ENCODE peak calls at places on chromosomes 7 and 10, in five cellular contexts. B is H9; D is endothelial cell; V is fibroblast of the aortic adventitia; Y is CD8-positive, alpha-beta T cell. X is an unnamed sample.

GRCh38 chr7:151131622-151132293 is 35.7 kb downstream of the GBX1 start:
- DNase-seq in B (no peak), D (no peak), V (no peak), Y (no peak), X (no peak)

GRCh38 chr10:127977368-127978009 is 70.6 kb downstream of the PTPRE start:
- DNase-seq in B (peak), D (peak), V (peak), Y (no peak), X (no peak)

GRCh38 chr10:68348265-68348741 is 15.6 kb upstream of the PBLD start:
- DNase-seq in B (peak), D (peak), V (peak), Y (peak), X (no peak)

GRCh38 chr7:99379043-99379577 is 4.6 kb downstream of the ARPC1B start:
- DNase-seq in B (no peak), D (no peak), V (peak), Y (peak), X (no peak)

GRCh38 chr10:94088926-94089381 is 95.2 kb downstream of the PLCE1 start:
- DNase-seq in B (no peak), D (no peak), V (peak), Y (no peak), X (no peak)

GRCh38 chr7:79406371-79406770 is 47.1 kb downstream of the MAGI2 start:
- DNase-seq in B (no peak), D (no peak), V (no peak), Y (no peak), X (no peak)

GRCh38 chr10:31921031-31921430 is 7.6 kb downstream of the ARHGAP12 start:
- DNase-seq in B (no peak), D (no peak), V (no peak), Y (no peak), X (no peak)

GRCh38 chr7:44984478-44984758 is 5.6 kb upstream of the MYO1G start:
- DNase-seq in B (no peak), D (no peak), V (no peak), Y (no peak), X (no peak)

GRCh38 chr10:61897671-61898434 is 3.6 kb upstream of the ARID5B start:
- DNase-seq in B (peak), D (peak), V (peak), Y (peak), X (no peak)

GRCh38 chr10:114346176-114347031 is 57.9 kb downstream of the AFAP1L2 start:
- DNase-seq in B (no peak), D (no peak), V (no peak), Y (no peak), X (no peak)

GRCh38 chr10:47357131-47357582 is 9.0 kb downstream of the RBP3 start:
- DNase-seq in B (no peak), D (no peak), V (no peak), Y (no peak), X (no peak)

DNA sequence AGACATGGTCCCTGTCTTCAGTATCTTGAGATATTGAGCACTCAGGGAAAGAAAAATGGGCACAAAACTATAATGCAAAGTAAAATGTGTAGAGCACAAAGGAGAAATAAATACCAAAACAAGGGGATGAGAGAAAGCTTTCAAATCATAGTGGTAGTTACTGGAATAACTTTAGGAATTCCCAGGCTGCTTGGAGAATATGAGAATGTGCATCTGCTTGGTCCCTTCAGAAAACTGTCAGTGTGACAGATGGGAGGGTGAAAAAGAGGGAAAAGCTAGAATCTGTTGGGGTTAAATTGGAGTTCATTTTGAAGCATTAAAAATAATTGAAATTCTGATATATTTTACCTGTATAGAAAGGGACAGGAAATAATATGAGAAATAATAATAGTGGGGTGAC is 15.3 kb downstream of the ST7 start:
- DNase-seq in B (no peak), D (no peak), V (no peak), Y (no peak), X (no peak)
- TF ChIP-seq CTCF in B (no peak), D (no peak), V (no peak), Y (no peak), X (no peak)

GRCh38 chr7:114925443-114925842 is 3.5 kb downstream of the MDFIC start:
- DNase-seq in B (no peak), D (no peak), V (peak), Y (no peak), X (no peak)
- TF ChIP-seq CTCF in B (no peak), D (no peak), V (no peak), Y (no peak), X (no peak)

GRCh38 chr10:34522542-34522941 is 292.6 kb downstream of the PARD3 start:
- DNase-seq in B (no peak), D (no peak), V (peak), Y (no peak), X (no peak)
- TF ChIP-seq CTCF in B (peak), D (no peak), V (peak), Y (no peak), X (peak)

DNA sequence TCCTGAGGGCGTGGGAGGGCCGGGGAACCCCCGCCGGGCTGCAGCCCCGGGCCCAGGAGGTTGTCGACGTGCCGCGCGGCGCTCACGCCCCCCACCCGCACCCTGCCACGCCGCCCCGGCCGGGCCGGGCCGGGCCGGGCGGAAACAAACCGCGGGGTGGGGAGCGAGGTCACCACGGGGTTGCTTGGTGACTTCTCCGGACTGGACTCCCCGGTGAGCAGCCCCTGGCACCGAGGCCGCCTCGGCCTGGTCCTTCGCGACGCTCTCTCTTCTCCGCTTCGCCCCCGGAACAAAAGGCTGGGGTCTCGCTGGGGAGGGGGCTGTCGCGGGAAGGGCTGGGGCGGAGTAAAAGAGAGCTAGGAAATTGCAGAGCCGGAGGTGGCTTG is 478 bp downstream of the WIPF3 start:
- DNase-seq in B (peak), D (no peak), V (no peak), Y (no peak), X (no peak)
- TF ChIP-seq CTCF in B (no peak), D (no peak), V (no peak), Y (no peak), X (no peak)

GRCh38 chr10:59724098-59724938 is 14.7 kb upstream of the SLC16A9 start:
- DNase-seq in B (no peak), D (no peak), V (no peak), Y (no peak), X (no peak)

GRCh38 chr10:59718246-59718645 is 8.6 kb upstream of the SLC16A9 start:
- DNase-seq in B (no peak), D (no peak), V (no peak), Y (no peak), X (no peak)

GRCh38 chr10:59720377-59720776 is 10.7 kb upstream of the SLC16A9 start:
- DNase-seq in B (no peak), D (no peak), V (no peak), Y (no peak), X (no peak)

DNA sequence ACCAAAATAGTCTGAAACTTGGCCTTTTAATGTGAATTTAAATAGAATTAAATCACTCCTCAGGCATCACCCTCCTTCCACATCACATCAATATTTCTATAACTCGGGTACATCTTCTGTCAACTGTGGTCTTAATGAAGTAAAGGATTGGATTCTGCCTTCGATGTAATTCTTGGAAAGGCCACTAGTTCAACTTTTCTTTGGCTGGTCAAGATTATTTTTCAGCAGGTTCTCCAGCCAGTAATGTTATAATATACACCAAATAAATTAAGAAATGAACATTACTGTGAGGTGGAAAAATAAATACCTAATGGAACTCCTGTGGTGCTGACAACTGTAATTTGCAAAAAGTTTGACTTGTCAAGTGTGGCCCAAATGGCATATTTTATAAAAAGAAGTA is 9.7 kb upstream of the SLC16A9 start:
- DNase-seq in B (no peak), D (no peak), V (no peak), Y (no peak), X (no peak)
- TF ChIP-seq CTCF in B (peak), D (peak), V (peak), Y (no peak), X (peak)

GRCh38 chr7:128954830-128955797 is 17.4 kb downstream of the IRF5 start:
- DNase-seq in B (no peak), D (no peak), V (peak), Y (no peak), X (no peak)
- TF ChIP-seq CTCF in B (peak), D (no peak), V (no peak), Y (no peak), X (no peak)

GRCh38 chr7:1885465-1886226 is 215.6 kb downstream of the ELFN1 start:
- DNase-seq in B (no peak), D (no peak), V (no peak), Y (no peak), X (no peak)

GRCh38 chr7:1882451-1882850 is 212.4 kb downstream of the ELFN1 start:
- DNase-seq in B (no peak), D (no peak), V (no peak), Y (no peak), X (no peak)

GRCh38 chr7:1884583-1885350 is 214.7 kb downstream of the ELFN1 start:
- DNase-seq in B (no peak), D (no peak), V (no peak), Y (no peak), X (no peak)

GRCh38 chr7:1883031-1883761 is 213.1 kb downstream of the ELFN1 start:
- DNase-seq in B (peak), D (no peak), V (peak), Y (no peak), X (no peak)

GRCh38 chr7:1883834-1884582 is 213.9 kb downstream of the ELFN1 start:
- DNase-seq in B (peak), D (no peak), V (no peak), Y (no peak), X (no peak)
- TF ChIP-seq CTCF in B (peak), D (no peak), V (no peak), Y (no peak), X (no peak)

GRCh38 chr10:74529205-74529604 is 297.2 kb upstream of the KAT6B start:
- DNase-seq in B (no peak), D (no peak), V (no peak), Y (no peak), X (no peak)
- TF ChIP-seq CTCF in B (no peak), D (no peak), V (no peak), Y (no peak), X (no peak)

GRCh38 chr10:331186-331585 is 195.9 kb downstream of the ZMYND11 start:
- DNase-seq in B (no peak), D (no peak), V (no peak), Y (no peak), X (no peak)

GRCh38 chr10:326350-326749 is 191.1 kb downstream of the ZMYND11 start:
- DNase-seq in B (no peak), D (no peak), V (no peak), Y (no peak), X (no peak)

GRCh38 chr10:326894-327635 is 191.8 kb downstream of the ZMYND11 start:
- DNase-seq in B (no peak), D (no peak), V (no peak), Y (no peak), X (no peak)

GRCh38 chr10:327889-328809 is 192.9 kb downstream of the ZMYND11 start:
- DNase-seq in B (no peak), D (no peak), V (no peak), Y (no peak), X (no peak)

GRCh38 chr10:329361-330099 is 194.3 kb downstream of the ZMYND11 start:
- DNase-seq in B (no peak), D (no peak), V (peak), Y (peak), X (peak)
- TF ChIP-seq CTCF in B (no peak), D (no peak), V (peak), Y (no peak), X (peak)